ENCODE peak calls at places on chromosomes 2 and 18, in seven cellular contexts. One of them, this sample, is unnamed.

GRCh38 chr18:13222371-13223281 is 4.1 kb downstream of the LDLRAD4 start:
- DNase-seq in DND-41: no peak
- DNase-seq in CD8-positive, alpha-beta T cell: no peak
- DNase-seq in AG04450: peak; percentile 7
- DNase-seq in body of pancreas: peak; percentile 44
- DNase-seq in lower leg skin: peak; percentile 66
- DNase-seq in testis: peak; percentile 54
- DNase-seq in this sample: no peak

GRCh38 chr2:74671479-74671878 is 17.4 kb downstream of the SEMA4F start:
- DNase-seq in DND-41: no peak
- DNase-seq in CD8-positive, alpha-beta T cell: no peak
- DNase-seq in AG04450: no peak
- DNase-seq in body of pancreas: no peak
- DNase-seq in lower leg skin: no peak
- DNase-seq in testis: no peak
- DNase-seq in this sample: no peak

GRCh38 chr2:8984152-8984551 is 19.3 kb downstream of the MBOAT2 start:
- DNase-seq in DND-41: no peak
- DNase-seq in CD8-positive, alpha-beta T cell: no peak
- DNase-seq in AG04450: no peak
- DNase-seq in body of pancreas: no peak
- DNase-seq in lower leg skin: no peak
- DNase-seq in testis: no peak
- DNase-seq in this sample: no peak

GRCh38 chr2:100119235-100119634 is 23.2 kb downstream of the AFF3 start:
- DNase-seq in DND-41: no peak
- DNase-seq in CD8-positive, alpha-beta T cell: no peak
- DNase-seq in AG04450: no peak
- DNase-seq in body of pancreas: no peak
- DNase-seq in lower leg skin: no peak
- DNase-seq in testis: no peak
- DNase-seq in this sample: no peak

GRCh38 chr2:219631925-219632757 is 4.7 kb downstream of the SLC4A3 start:
- DNase-seq in DND-41: no peak
- DNase-seq in CD8-positive, alpha-beta T cell: no peak
- DNase-seq in AG04450: no peak
- DNase-seq in body of pancreas: no peak
- DNase-seq in lower leg skin: no peak
- DNase-seq in testis: no peak
- DNase-seq in this sample: no peak

GRCh38 chr2:141393214-141393545 is 737.6 kb downstream of the LRP1B start:
- DNase-seq in DND-41: no peak
- DNase-seq in CD8-positive, alpha-beta T cell: no peak
- DNase-seq in AG04450: no peak
- DNase-seq in body of pancreas: no peak
- DNase-seq in lower leg skin: no peak
- DNase-seq in testis: no peak
- DNase-seq in this sample: no peak

GRCh38 chr2:157822993-157823392 is 53.1 kb downstream of the ACVR1 start:
- DNase-seq in DND-41: no peak
- DNase-seq in CD8-positive, alpha-beta T cell: no peak
- DNase-seq in AG04450: no peak
- DNase-seq in body of pancreas: no peak
- DNase-seq in lower leg skin: no peak
- DNase-seq in testis: no peak
- DNase-seq in this sample: no peak

GRCh38 chr2:203412555-203413331 is 84.5 kb downstream of the ABI2 start:
- DNase-seq in DND-41: no peak
- DNase-seq in CD8-positive, alpha-beta T cell: no peak
- DNase-seq in AG04450: no peak
- DNase-seq in body of pancreas: no peak
- DNase-seq in lower leg skin: peak; percentile 31
- DNase-seq in testis: peak; percentile 25
- DNase-seq in this sample: no peak

GRCh38 chr2:203650860-203651613 is 55.4 kb upstream of the CD28 start:
- DNase-seq in DND-41: peak; percentile 31
- DNase-seq in CD8-positive, alpha-beta T cell: no peak
- DNase-seq in AG04450: no peak
- DNase-seq in body of pancreas: peak; percentile 69
- DNase-seq in lower leg skin: no peak
- DNase-seq in testis: peak; percentile 44
- DNase-seq in this sample: peak; percentile 60

DNA sequence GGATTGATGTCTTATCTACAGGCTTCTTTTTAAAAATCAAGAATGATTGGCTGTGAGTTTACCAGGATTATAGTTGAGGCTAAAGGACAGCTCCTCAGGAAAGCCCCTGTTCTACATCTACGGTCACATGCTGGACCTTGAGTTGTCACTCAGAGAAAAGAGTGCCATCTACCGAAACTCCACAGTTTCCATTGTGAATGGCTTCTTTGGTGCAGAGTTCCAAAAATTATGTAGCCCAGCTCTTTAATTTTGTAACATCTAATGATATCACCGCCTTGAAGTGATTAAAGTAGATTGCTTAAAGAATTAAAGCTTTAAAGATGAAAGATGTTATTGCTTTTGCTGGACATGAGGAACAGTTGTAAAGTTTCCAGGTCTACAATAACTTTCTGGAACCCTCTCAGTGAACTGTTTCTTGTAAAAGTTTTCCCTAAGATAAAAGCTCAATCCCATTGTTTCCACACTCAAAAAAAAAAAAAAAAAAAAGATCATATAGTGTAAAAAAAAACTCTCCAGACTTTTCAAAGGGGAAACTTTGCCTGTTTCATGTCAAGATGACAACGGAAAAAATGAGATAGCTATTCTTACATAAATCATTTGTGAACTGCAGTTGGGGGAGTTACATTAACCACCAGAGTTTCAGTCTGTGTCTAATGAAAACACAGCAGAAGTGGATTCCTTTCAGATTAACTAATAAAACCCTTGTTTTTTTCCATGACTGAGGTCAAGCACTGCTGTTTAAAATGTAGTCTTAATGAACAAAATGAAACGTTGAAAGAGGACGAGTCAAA is 4.3 kb downstream of the COL3A1 start:
- DNase-seq in DND-41: no peak
- DNase-seq in CD8-positive, alpha-beta T cell: no peak
- DNase-seq in AG04450: no peak
- DNase-seq in body of pancreas: no peak
- DNase-seq in lower leg skin: peak; percentile 32
- DNase-seq in testis: peak; percentile 49
- DNase-seq in this sample: no peak
- H3K4me3 ChIP-seq in DND-41: no peak overlapping the region
- H3K4me3 ChIP-seq in CD8-positive, alpha-beta T cell: no peak overlapping the region
- H3K4me3 ChIP-seq in AG04450: peak overlapping the region; percentile 69
- H3K4me3 ChIP-seq in body of pancreas: no peak overlapping the region
- H3K4me3 ChIP-seq in lower leg skin: no peak overlapping the region
- H3K4me3 ChIP-seq in testis: no peak overlapping the region
- H3K4me3 ChIP-seq in this sample: no peak overlapping the region

DNA sequence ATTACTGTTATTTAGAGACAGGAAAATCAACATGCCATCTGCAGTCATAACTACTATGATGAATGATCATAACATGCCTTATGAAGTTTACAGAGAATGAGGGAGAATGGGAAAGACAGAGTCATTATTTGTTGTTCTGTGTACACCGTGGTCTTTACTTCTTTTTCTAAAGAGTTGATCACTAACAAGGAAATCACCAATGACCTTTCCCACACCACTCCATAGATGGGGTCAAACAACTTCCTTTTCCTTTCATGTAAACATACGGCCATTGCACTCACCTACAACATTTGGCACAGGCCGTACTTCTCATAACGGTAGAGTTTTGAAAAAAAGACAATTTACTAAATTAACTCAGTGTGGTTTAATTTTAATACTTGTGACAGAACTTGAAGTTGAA is 84.3 kb downstream of the PIEZO2 start:
- DNase-seq in DND-41: no peak
- DNase-seq in CD8-positive, alpha-beta T cell: no peak
- DNase-seq in AG04450: no peak
- DNase-seq in body of pancreas: no peak
- DNase-seq in lower leg skin: no peak
- DNase-seq in testis: no peak
- DNase-seq in this sample: no peak
- H3K4me3 ChIP-seq in DND-41: no peak overlapping the region
- H3K4me3 ChIP-seq in CD8-positive, alpha-beta T cell: no peak overlapping the region
- H3K4me3 ChIP-seq in AG04450: no peak overlapping the region
- H3K4me3 ChIP-seq in body of pancreas: no peak overlapping the region
- H3K4me3 ChIP-seq in lower leg skin: no peak overlapping the region
- H3K4me3 ChIP-seq in testis: no peak overlapping the region
- H3K4me3 ChIP-seq in this sample: no peak overlapping the region

DNA sequence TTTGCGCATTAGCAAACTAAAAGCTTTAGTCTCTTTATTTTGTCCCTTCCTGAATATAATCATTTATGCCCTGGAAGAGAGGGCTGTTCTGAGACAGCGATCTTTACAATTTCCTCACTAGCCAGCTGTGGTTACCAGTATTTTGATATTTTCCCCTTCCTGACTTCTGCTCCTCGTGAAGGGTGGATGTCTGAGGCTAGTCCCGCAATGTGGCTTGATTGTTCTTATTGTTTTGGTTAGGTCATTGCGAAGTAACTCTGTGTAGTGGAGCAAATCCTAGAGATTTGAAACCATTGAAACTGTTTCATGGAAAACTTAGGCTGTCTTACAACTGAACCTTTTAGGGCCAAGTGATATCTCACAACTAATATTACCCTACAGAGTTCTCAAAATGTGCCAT is 2.4 kb downstream of the MRPL33 start:
- DNase-seq in DND-41: no peak
- DNase-seq in CD8-positive, alpha-beta T cell: no peak
- DNase-seq in AG04450: no peak
- DNase-seq in body of pancreas: no peak
- DNase-seq in lower leg skin: no peak
- DNase-seq in testis: no peak
- DNase-seq in this sample: no peak
- H3K4me3 ChIP-seq in DND-41: no peak overlapping the region
- H3K4me3 ChIP-seq in CD8-positive, alpha-beta T cell: no peak overlapping the region
- H3K4me3 ChIP-seq in AG04450: no peak overlapping the region
- H3K4me3 ChIP-seq in body of pancreas: no peak overlapping the region
- H3K4me3 ChIP-seq in lower leg skin: no peak overlapping the region
- H3K4me3 ChIP-seq in testis: no peak overlapping the region
- H3K4me3 ChIP-seq in this sample: no peak overlapping the region

GRCh38 chr2:24352664-24353063 is 7.7 kb downstream of the ITSN2 start:
- DNase-seq in DND-41: no peak
- DNase-seq in CD8-positive, alpha-beta T cell: no peak
- DNase-seq in AG04450: no peak
- DNase-seq in body of pancreas: no peak
- DNase-seq in lower leg skin: no peak
- DNase-seq in testis: no peak
- DNase-seq in this sample: no peak

GRCh38 chr2:24354382-24354781 is 6.0 kb downstream of the ITSN2 start:
- DNase-seq in DND-41: no peak
- DNase-seq in CD8-positive, alpha-beta T cell: no peak
- DNase-seq in AG04450: no peak
- DNase-seq in body of pancreas: no peak
- DNase-seq in lower leg skin: no peak
- DNase-seq in testis: no peak
- DNase-seq in this sample: no peak

GRCh38 chr2:24353933-24354332 is 6.4 kb downstream of the ITSN2 start:
- DNase-seq in DND-41: no peak
- DNase-seq in CD8-positive, alpha-beta T cell: no peak
- DNase-seq in AG04450: no peak
- DNase-seq in body of pancreas: no peak
- DNase-seq in lower leg skin: no peak
- DNase-seq in testis: no peak
- DNase-seq in this sample: no peak

GRCh38 chr2:24353364-24353763 is 7.0 kb downstream of the ITSN2 start:
- DNase-seq in DND-41: no peak
- DNase-seq in CD8-positive, alpha-beta T cell: no peak
- DNase-seq in AG04450: no peak
- DNase-seq in body of pancreas: no peak
- DNase-seq in lower leg skin: no peak
- DNase-seq in testis: no peak
- DNase-seq in this sample: no peak

GRCh38 chr2:24354899-24355298 is 5.4 kb downstream of the ITSN2 start:
- DNase-seq in DND-41: no peak
- DNase-seq in CD8-positive, alpha-beta T cell: no peak
- DNase-seq in AG04450: no peak
- DNase-seq in body of pancreas: no peak
- DNase-seq in lower leg skin: no peak
- DNase-seq in testis: no peak
- DNase-seq in this sample: no peak
- H3K4me3 ChIP-seq in DND-41: no peak overlapping the region
- H3K4me3 ChIP-seq in CD8-positive, alpha-beta T cell: no peak overlapping the region
- H3K4me3 ChIP-seq in AG04450: no peak overlapping the region
- H3K4me3 ChIP-seq in body of pancreas: no peak overlapping the region
- H3K4me3 ChIP-seq in lower leg skin: no peak overlapping the region
- H3K4me3 ChIP-seq in testis: no peak overlapping the region
- H3K4me3 ChIP-seq in this sample: no peak overlapping the region